ENCODE peak calls at places on chromosome 6, in nine cellular contexts. C is neural progenitor cell, X is lower leg skin, P is kidney, O is hepatocyte, F is cardiac muscle cell, M is BE2C, K is uterus, Z is sigmoid colon. B is an unnamed sample.

GRCh38 chr6:128569737-128570438 is 49.5 kb upstream of the PTPRK start:
- DNase-seq in F (peak; percentile 79), X (no peak), P (no peak), O (peak; percentile 18), C (peak; percentile 12), Z (no peak), K (no peak), M (no peak), B (peak; percentile 80)

GRCh38 chr6:5469101-5469846 is 208.0 kb downstream of the FARS2 start:
- DNase-seq in X (no peak), O (no peak), M (no peak), Z (no peak), P (no peak), C (peak; percentile 64), F (peak; percentile 19), K (no peak), B (no peak)

GRCh38 chr6:105400501-105400900 is 2.4 kb downstream of the PREP start:
- DNase-seq in K (no peak), X (no peak), M (no peak), F (peak; percentile 38), Z (no peak), C (peak; percentile 43), P (no peak), O (no peak), B (no peak)

GRCh38 chr6:56692586-56693245 is 50.0 kb upstream of the DST start:
- DNase-seq in C (no peak), F (peak; percentile 88), K (no peak), P (no peak), X (no peak), O (no peak), M (no peak), Z (no peak), B (no peak)

GRCh38 chr6:125191916-125192609 is 38.5 kb downstream of the TPD52L1 start:
- DNase-seq in X (no peak), F (peak; percentile 91), Z (peak; percentile 69), K (peak; percentile 37), O (peak; percentile 81), M (peak; percentile 63), P (no peak), C (peak; percentile 65), B (peak; percentile 68)

GRCh38 chr6:55601120-55601519 is 22.1 kb upstream of the HMGCLL1 start:
- DNase-seq in X (no peak), C (no peak), O (no peak), P (no peak), Z (no peak), F (no peak), K (no peak), M (no peak), B (no peak)

GRCh38 chr6:143195349-143195845 is 134.7 kb downstream of the AIG1 start:
- DNase-seq in C (no peak), F (peak; percentile 60), K (no peak), O (no peak), P (peak; percentile 71), X (no peak), M (no peak), Z (no peak), B (no peak)

GRCh38 chr6:111978826-111979225 is 75.1 kb upstream of the CCN6 start:
- DNase-seq in C (no peak), F (no peak), P (no peak), O (no peak), K (no peak), X (no peak), Z (no peak), M (no peak), B (no peak)

GRCh38 chr6:132365319-132365907 is 35.9 kb downstream of the MOXD1 start:
- DNase-seq in O (no peak), P (no peak), Z (peak; percentile 55), F (peak; percentile 71), C (peak; percentile 30), M (peak; percentile 13), K (no peak), X (no peak), B (no peak)

GRCh38 chr6:44235269-44235668 is 11.6 kb upstream of the HSP90AB1 start:
- DNase-seq in K (no peak), P (no peak), Z (no peak), X (no peak), O (no peak), C (no peak), M (peak; percentile 52), F (no peak), B (no peak)

GRCh38 chr6:142850653-142851434 is 94.1 kb downstream of the HIVEP2 start:
- DNase-seq in K (no peak), Z (no peak), X (no peak), O (no peak), C (no peak), F (no peak), M (no peak), P (no peak), B (no peak)

GRCh38 chr6:4973972-4974885 is 29.6 kb downstream of the RPP40 start:
- DNase-seq in O (peak; percentile 30), Z (peak; percentile 74), M (no peak), P (no peak), K (peak; percentile 37), X (peak; percentile 86), F (peak; percentile 64), C (peak; percentile 80), B (peak; percentile 20)

GRCh38 chr6:44297063-44298038 is 15.8 kb downstream of the AARS2 start:
- DNase-seq in O (peak; percentile 70), Z (no peak), M (peak; percentile 74), X (peak; percentile 82), F (peak; percentile 49), C (peak; percentile 85), P (peak; percentile 77), K (no peak), B (no peak)

GRCh38 chr6:50816115-50816675 is 2.5 kb upstream of the TFAP2B start:
- DNase-seq in M (peak; percentile 81), F (peak; percentile 77), K (no peak), P (peak; percentile 71), C (peak; percentile 87), Z (peak; percentile 69), O (peak; percentile 88), X (peak; percentile 91), B (peak; percentile 18)

GRCh38 chr6:151009576-151009975 is 144.1 kb downstream of the MTHFD1L start:
- DNase-seq in F (no peak), P (no peak), M (no peak), X (peak; percentile 70), O (no peak), C (peak; percentile 59), Z (no peak), K (no peak), B (no peak)

GRCh38 chr6:148831064-148831463 is 84.2 kb downstream of the UST start:
- DNase-seq in M (no peak), Z (no peak), C (no peak), F (no peak), P (no peak), X (no peak), O (no peak), K (no peak), B (no peak)

GRCh38 chr6:108781419-108782110 is 66.7 kb upstream of the ARMC2 start:
- DNase-seq in M (no peak), P (no peak), C (peak; percentile 40), K (peak; percentile 32), Z (no peak), O (no peak), X (no peak), F (no peak), B (no peak)

GRCh38 chr6:30541515-30542403 is 14.5 kb downstream of the GNL1 start:
- DNase-seq in O (peak; percentile 89), M (peak; percentile 56), X (peak; percentile 94), K (peak; percentile 77), P (peak; percentile 83), F (peak; percentile 92), C (peak; percentile 85), Z (peak; percentile 86), B (peak; percentile 52)

GRCh38 chr6:41283597-41283996 is 2.9 kb downstream of the TREM1 start:
- DNase-seq in C (no peak), P (no peak), X (no peak), O (no peak), F (no peak), M (no peak), K (no peak), Z (no peak), B (no peak)

GRCh38 chr6:36436466-36436865 is 6.2 kb downstream of the PXT1 start:
- DNase-seq in P (no peak), M (no peak), Z (no peak), F (peak; percentile 61), K (no peak), X (no peak), O (no peak), C (no peak), B (peak; percentile 57)

GRCh38 chr6:82057846-82058554 is 189.5 kb downstream of the IBTK start:
- DNase-seq in M (no peak), C (no peak), X (no peak), Z (no peak), F (peak; percentile 79), O (no peak), K (no peak), P (no peak), B (peak; percentile 7)

GRCh38 chr6:36124881-36125280 is 5.4 kb upstream of the MAPK13 start:
- DNase-seq in C (no peak), O (no peak), X (peak; percentile 74), M (no peak), K (no peak), P (no peak), F (no peak), Z (no peak), B (no peak)

GRCh38 chr6:152299336-152299735 is 337.8 kb downstream of the SYNE1 start:
- DNase-seq in F (no peak), K (no peak), P (no peak), M (no peak), X (no peak), O (no peak), C (no peak), Z (no peak), B (no peak)

GRCh38 chr6:133835901-133836300 is 53.0 kb upstream of the TCF21 start:
- DNase-seq in C (no peak), O (no peak), X (no peak), P (no peak), Z (no peak), M (no peak), F (peak; percentile 47), K (no peak), B (no peak)
- TF ChIP-seq CTCF in C (no peak), O (no peak), X (no peak), P (no peak), Z (no peak), M (no peak), F (peak; percentile 21), K (no peak), B (no peak)

GRCh38 chr6:160978141-160978926 is 13.2 kb upstream of the MAP3K4 start:
- DNase-seq in M (no peak), X (no peak), C (no peak), O (no peak), P (no peak), K (peak; percentile 67), F (peak; percentile 30), Z (no peak), B (no peak)
- H3K4me3 ChIP-seq in M (no peak overlapping the region), X (no peak overlapping the region), C (no peak overlapping the region), O (no peak overlapping the region), P (no peak overlapping the region), K (no peak overlapping the region), F (no peak overlapping the region), Z (no peak overlapping the region), B (no peak overlapping the region)

GRCh38 chr6:14584450-14584849 is 466.9 kb downstream of the CD83 start:
- DNase-seq in M (no peak), X (no peak), F (peak; percentile 18), P (no peak), C (no peak), O (peak; percentile 15), Z (no peak), K (no peak), B (no peak)
- TF ChIP-seq CTCF in M (no peak), X (no peak), F (peak; percentile 9), P (peak; percentile 24), C (no peak), O (peak; percentile 16), Z (no peak), K (no peak), B (peak; percentile 25)

GRCh38 chr6:135118142-135118730 is 62.9 kb upstream of the MYB start:
- DNase-seq in O (no peak), X (no peak), M (no peak), Z (no peak), P (no peak), C (no peak), F (no peak), K (no peak), B (no peak)
- H3K4me3 ChIP-seq in O (no peak overlapping the region), X (no peak overlapping the region), M (no peak overlapping the region), Z (no peak overlapping the region), P (no peak overlapping the region), C (no peak overlapping the region), F (no peak overlapping the region), K (no peak overlapping the region), B (no peak overlapping the region)

B was measured in AG09309.